ENCODE peak calls at places on chromosomes 4 and X, in nine cellular contexts. Y is foreskin fibroblast; G is left ventricle myocardium inferior; X is skeletal muscle cell; O is sigmoid colon; I is choroid plexus epithelial cell; B is aorta; J is Jurkat, Clone E6-1; F is effector memory CD4-positive, alpha-beta T cell. T is an unnamed sample.

GRCh38 chr4:136383126-136383525 is 1149.2 kb downstream of the PCDH18 start:
- DNase-seq in O (no peak), X (peak), B (no peak), Y (peak), G (no peak), I (peak), J (no peak), F (no peak), T (no peak)

GRCh38 chr4:38723726-38724506 is 58.9 kb downstream of the TLR10 start:
- DNase-seq in F (no peak), J (no peak), G (no peak), Y (peak), X (no peak), O (no peak), B (no peak), I (no peak), T (no peak)

GRCh38 chrX:19072372-19072771 is 49.9 kb downstream of the ADGRG2 start:
- DNase-seq in B (no peak), X (no peak), J (no peak), Y (no peak), O (no peak), G (no peak), I (no peak), F (no peak), T (no peak)

GRCh38 chr4:118388621-118389020 is 35.8 kb upstream of the PRSS12 start:
- DNase-seq in J (no peak), X (no peak), B (no peak), F (no peak), Y (no peak), O (no peak), I (no peak), G (no peak), T (peak)

GRCh38 chrX:151505796-151506195 is 57.7 kb upstream of the PASD1 start:
- DNase-seq in B (no peak), I (peak), Y (no peak), X (no peak), J (no peak), F (no peak), O (no peak), G (no peak), T (peak)

GRCh38 chr4:99404595-99405287 is 30.4 kb downstream of the ADH7 start:
- DNase-seq in F (no peak), X (peak), O (no peak), B (no peak), G (no peak), J (no peak), I (peak), Y (peak), T (no peak)

GRCh38 chrX:101393530-101394305 is 2.9 kb downstream of the RPL36A start:
- DNase-seq in G (no peak), O (no peak), I (no peak), J (no peak), F (no peak), B (no peak), X (no peak), Y (no peak), T (no peak)

GRCh38 chrX:105191878-105192277 is 28.6 kb downstream of the TEX13A start:
- DNase-seq in B (no peak), G (no peak), X (no peak), O (no peak), Y (peak), F (no peak), J (no peak), I (peak), T (peak)

GRCh38 chr4:123162859-123163258 is 233.7 kb upstream of the SPRY1 start:
- DNase-seq in I (no peak), O (no peak), X (no peak), B (no peak), J (no peak), F (no peak), G (no peak), Y (no peak), T (no peak)

GRCh38 chrX:119105826-119106225 is 21.8 kb downstream of the KIAA1210 start:
- DNase-seq in B (no peak), G (no peak), Y (peak), J (no peak), O (no peak), I (peak), X (no peak), F (no peak), T (no peak)

GRCh38 chr4:10761903-10762302 is 77.3 kb upstream of the CLNK start:
- DNase-seq in O (no peak), F (no peak), I (no peak), X (no peak), J (no peak), G (no peak), Y (no peak), B (no peak), T (no peak)

GRCh38 chrX:16113978-16114554 is 9.3 kb upstream of the GRPR start:
- DNase-seq in F (no peak), J (no peak), Y (no peak), G (no peak), I (peak), B (no peak), O (no peak), X (no peak), T (no peak)

GRCh38 chr4:184503869-184504300 is 29.5 kb upstream of the IRF2 start:
- DNase-seq in X (no peak), F (no peak), Y (peak), J (no peak), I (peak), G (no peak), B (no peak), O (no peak), T (no peak)

GRCh38 chr4:145098675-145099037 is 545 bp downstream of the ABCE1 start:
- DNase-seq in B (no peak), X (peak), F (peak), Y (peak), J (no peak), O (peak), I (peak), G (no peak), T (no peak)

GRCh38 chr4:6123976-6124375 is 76.4 kb downstream of the JAKMIP1 start:
- DNase-seq in B (no peak), G (no peak), I (no peak), X (no peak), F (no peak), J (no peak), Y (no peak), O (no peak), T (no peak)

GRCh38 chrX:104113237-104113965 is 1.1 kb downstream of the ZCCHC18 start:
- DNase-seq in I (peak), X (no peak), G (no peak), J (peak), F (peak), O (peak), Y (peak), B (peak), T (peak)

GRCh38 chrX:54447461-54447860 is 7.3 kb downstream of the TSR2 start:
- DNase-seq in J (no peak), G (no peak), F (no peak), I (peak), O (no peak), B (no peak), Y (peak), X (no peak), T (no peak)

GRCh38 chr4:120009731-120010130 is 56.9 kb downstream of the MAD2L1 start:
- DNase-seq in O (no peak), Y (peak), B (no peak), G (no peak), F (no peak), J (no peak), I (peak), X (peak), T (no peak)

GRCh38 chrX:72584165-72584564 is 11.5 kb upstream of the HDAC8 start:
- DNase-seq in J (no peak), B (no peak), I (no peak), Y (no peak), F (no peak), X (no peak), G (no peak), O (no peak), T (no peak)

GRCh38 chr4:112857461-112857860 is 192.0 kb upstream of the ANK2 start:
- DNase-seq in F (no peak), Y (peak), X (peak), J (no peak), I (peak), O (no peak), B (no peak), G (no peak), T (no peak)

GRCh38 chr4:32133141-32133540 is 1413.0 kb downstream of the PCDH7 start:
- DNase-seq in X (no peak), F (no peak), O (no peak), J (no peak), Y (peak), G (no peak), I (peak), B (no peak), T (no peak)

GRCh38 chr4:6674500-6675149 is 19.1 kb upstream of the S100P start:
- DNase-seq in F (peak), Y (peak), I (peak), J (peak), O (no peak), G (no peak), X (no peak), B (no peak), T (peak)

GRCh38 chr4:127212701-127213100 is 420.1 kb upstream of the INTU start:
- DNase-seq in G (no peak), Y (peak), X (no peak), J (no peak), O (no peak), I (no peak), F (no peak), B (no peak), T (no peak)

GRCh38 chr4:108725457-108725856 is 37.4 kb downstream of the ETNPPL start:
- DNase-seq in F (no peak), J (no peak), G (no peak), X (no peak), I (no peak), O (no peak), B (no peak), Y (peak), T (no peak)

GRCh38 chrX:13747836-13748235 is 13.3 kb downstream of the OFD1 start:
- DNase-seq in Y (peak), G (peak), J (no peak), I (peak), B (no peak), O (no peak), X (no peak), F (no peak), T (peak)

GRCh38 chr4:8151165-8151650 is 7.4 kb downstream of the ABLIM2 start:
- DNase-seq in Y (no peak), F (no peak), O (no peak), G (no peak), I (no peak), X (no peak), B (peak), J (no peak), T (no peak)

GRCh38 chr4:8152090-8152864 is 6.3 kb downstream of the ABLIM2 start:
- DNase-seq in I (no peak), X (no peak), J (no peak), O (no peak), B (peak), G (no peak), Y (no peak), F (no peak), T (no peak)

GRCh38 chr4:8155048-8155447 is 3.6 kb downstream of the ABLIM2 start:
- DNase-seq in B (no peak), X (no peak), O (no peak), J (no peak), G (no peak), F (no peak), Y (no peak), I (no peak), T (no peak)

GRCh38 chr4:8153441-8153840 is 5.2 kb downstream of the ABLIM2 start:
- DNase-seq in B (no peak), Y (no peak), I (no peak), J (no peak), X (no peak), F (no peak), G (no peak), O (no peak), T (no peak)

GRCh38 chr4:8152865-8153257 is 5.8 kb downstream of the ABLIM2 start:
- DNase-seq in I (no peak), O (no peak), F (no peak), B (peak), Y (no peak), J (no peak), X (no peak), G (no peak), T (no peak)
- H3K4me3 ChIP-seq in I (no peak), O (no peak), F (no peak), B (no peak), Y (no peak), J (no peak), X (no peak), G (peak), T (no peak)

DNA sequence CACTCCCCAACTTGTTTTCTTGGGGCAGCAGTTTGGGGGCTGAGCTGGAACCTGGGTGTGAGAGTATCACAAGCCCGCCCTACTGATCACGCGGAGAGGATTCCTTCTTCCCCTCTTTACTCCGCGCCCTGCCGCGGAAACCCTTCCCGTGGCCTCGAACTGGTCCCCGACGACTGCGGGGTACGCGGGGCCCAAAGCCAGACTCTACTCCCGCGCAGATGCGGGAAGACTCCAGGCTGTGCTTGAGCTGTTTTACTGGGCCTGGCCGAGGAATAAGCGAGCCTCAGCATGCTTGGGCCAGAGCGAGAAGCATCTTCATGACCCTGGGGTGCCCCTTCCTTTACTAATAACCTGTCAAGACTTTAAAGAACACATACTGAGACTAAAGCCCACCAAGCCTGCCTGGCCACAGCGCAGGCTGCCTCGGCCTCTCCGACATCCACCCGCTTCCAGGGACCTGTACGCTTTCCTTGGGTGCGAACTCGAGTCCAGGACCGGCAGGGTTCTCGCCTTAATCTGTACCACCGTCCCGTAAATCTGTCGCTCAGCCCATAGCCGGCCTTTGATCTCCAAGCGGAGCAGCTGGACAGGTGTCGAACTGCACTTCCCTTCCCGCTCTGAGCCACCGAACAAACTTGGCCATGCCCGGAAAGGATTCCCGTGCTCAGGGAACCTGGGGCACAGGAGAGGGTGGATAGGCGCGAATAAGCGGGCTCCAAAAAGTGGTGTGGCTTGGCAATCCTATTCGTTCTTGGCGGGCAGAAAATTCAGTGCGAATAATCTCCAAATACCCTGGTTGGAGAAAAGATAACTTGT is 55.0 kb upstream of the TMEM33 start:
- DNase-seq in X (no peak), I (no peak), G (no peak), Y (no peak), B (no peak), O (no peak), J (no peak), F (no peak), T (no peak)
- H3K4me3 ChIP-seq in X (no peak), I (no peak), G (peak), Y (no peak), B (no peak), O (no peak), J (no peak), F (no peak), T (no peak)

GRCh38 chr4:23635468-23635867 is 254.4 kb downstream of the PPARGC1A start:
- DNase-seq in I (no peak), X (no peak), B (no peak), Y (no peak), O (no peak), F (no peak), J (no peak), G (no peak), T (no peak)
- H3K4me3 ChIP-seq in I (no peak), X (no peak), B (no peak), Y (no peak), O (no peak), F (no peak), J (no peak), G (no peak), T (no peak)

GRCh38 chr4:81032174-81032551 is 1.7 kb downstream of the BMP3 start:
- DNase-seq in G (no peak), B (no peak), X (no peak), Y (peak), I (no peak), F (no peak), O (no peak), J (no peak), T (no peak)
- H3K4me3 ChIP-seq in G (no peak), B (no peak), X (no peak), Y (no peak), I (no peak), F (no peak), O (peak), J (no peak), T (no peak)

GRCh38 chr4:20639346-20639745 is 60.9 kb upstream of the PACRGL start:
- DNase-seq in Y (no peak), J (no peak), I (no peak), X (no peak), G (no peak), O (no peak), B (no peak), F (no peak), T (no peak)
- H3K4me3 ChIP-seq in Y (no peak), J (no peak), I (no peak), X (no peak), G (no peak), O (no peak), B (no peak), F (no peak), T (no peak)